ENCODE peak calls at places on chromosomes 12 and 14, in eight cellular contexts. I is left cardiac atrium; H is NCI-H510A treated with DMSO at 0.1 percent for 48 hours; R is CD8-positive, alpha-beta T cell; T is Ammon's horn; G is activated CD4-positive, alpha-beta T cell treated with anti-CD3 and anti-CD28 coated beads, Interleukin-2, amount 10 ng/mL, durations not matched to agents 7 days and 5 days; Z is HFF-Myc; F is lower lobe of right lung. A is an unnamed sample.

GRCh38 chr12:51021694-51022093 is 4.5 kb downstream of the SLC11A2 start:
- DNase-seq in F (no peak), G (no peak), T (no peak), I (no peak), H (no peak), R (no peak), Z (no peak), A (no peak)

GRCh38 chr14:82366803-82367202 is 833.1 kb upstream of the SEL1L start:
- DNase-seq in T (no peak), F (no peak), I (no peak), G (no peak), Z (no peak), R (no peak), H (no peak), A (peak)

GRCh38 chr12:103964805-103965204 is 867 bp upstream of the TDG start:
- DNase-seq in F (no peak), R (no peak), I (no peak), Z (no peak), H (no peak), T (no peak), G (no peak), A (no peak)

GRCh38 chr12:57479376-57480115 is at the start of gene ARHGAP9:
- DNase-seq in R (peak), Z (no peak), G (peak), I (no peak), H (no peak), F (peak), T (peak), A (no peak)

GRCh38 chr14:74476607-74477006 is 16.5 kb downstream of the NPC2 start:
- DNase-seq in F (no peak), T (peak), R (no peak), I (no peak), H (no peak), Z (no peak), G (no peak), A (no peak)

GRCh38 chr12:103268831-103269514 is 226.8 kb downstream of the C12orf42 start:
- DNase-seq in R (no peak), Z (no peak), H (peak), I (no peak), G (no peak), F (no peak), T (no peak), A (no peak)

GRCh38 chr12:51548241-51548640 is 42.8 kb upstream of the SCN8A start:
- DNase-seq in F (no peak), G (no peak), H (peak), Z (no peak), I (no peak), R (no peak), T (no peak), A (no peak)

GRCh38 chr14:24398298-24398942 is 383 bp upstream of the NYNRIN start:
- DNase-seq in T (no peak), G (no peak), R (no peak), H (no peak), F (no peak), Z (no peak), I (peak), A (no peak)

GRCh38 chr12:50786498-50787231 is 22.8 kb downstream of the ATF1 start:
- DNase-seq in I (no peak), T (no peak), Z (peak), G (no peak), F (no peak), R (no peak), H (no peak), A (no peak)

A was measured in MM.1S.